ENCODE peak calls at places on chromosomes 6 and 20, in five cellular contexts. Y is GM20000; D is CD8-positive, alpha-beta T cell; M is breast epithelium; A is GM12865. G is an unnamed sample.

GRCh38 chr20:61934716-61935530 is 130.8 kb downstream of the TAF4 start:
- DNase-seq in A (no peak), Y (no peak), D (no peak), M (no peak), G (no peak)

GRCh38 chr20:19867940-19868371 is 109.9 kb downstream of the RIN2 start:
- DNase-seq in D (no peak), A (no peak), Y (no peak), M (no peak), G (no peak)

GRCh38 chr6:44661221-44661609 is 273.7 kb downstream of the CDC5L start:
- DNase-seq in Y (no peak), A (no peak), M (peak; percentile 38), D (no peak), G (no peak)

GRCh38 chr6:92354270-92354831 is 1065.0 kb downstream of the EPHA7 start:
- DNase-seq in D (no peak), A (no peak), Y (no peak), M (no peak), G (no peak)

GRCh38 chr6:5968817-5969726 is 37.7 kb downstream of the NRN1 start:
- DNase-seq in D (no peak), Y (no peak), M (peak; percentile 37), A (no peak), G (no peak)

GRCh38 chr6:128124713-128125112 is 223.9 kb upstream of the THEMIS start:
- DNase-seq in A (no peak), D (no peak), Y (no peak), M (no peak), G (no peak)

GRCh38 chr6:166342293-166343156 is at the start of gene SFT2D1:
- DNase-seq in M (peak; percentile 75), Y (peak; percentile 94), A (peak; percentile 95), D (peak; percentile 44), G (peak; percentile 70)

GRCh38 chr20:44776977-44777376 is 31.3 kb downstream of the KCNK15 start:
- DNase-seq in D (no peak), M (no peak), Y (no peak), A (no peak), G (no peak)

GRCh38 chr20:49275634-49276033 is 2.2 kb downstream of the ZNFX1 start:
- DNase-seq in A (no peak), M (no peak), Y (no peak), D (no peak), G (no peak)

GRCh38 chr20:20338133-20338730 is 29.7 kb upstream of the INSM1 start:
- DNase-seq in Y (no peak), M (no peak), A (no peak), D (no peak), G (no peak)

GRCh38 chr6:100228437-100229424 is 234.7 kb upstream of the MCHR2 start:
- DNase-seq in A (peak; percentile 91), D (peak; percentile 1), Y (peak; percentile 89), M (peak; percentile 43), G (peak; percentile 71)

GRCh38 chr20:61523145-61523544 is 271.1 kb downstream of the CDH4 start:
- DNase-seq in Y (no peak), M (no peak), A (no peak), D (no peak), G (no peak)

GRCh38 chr20:30284533-30284932 is 972.9 kb upstream of the DEFB115 start:
- DNase-seq in Y (no peak), M (no peak), D (no peak), A (no peak), G (no peak)

GRCh38 chr6:18154507-18155272 is at the start of gene TPMT:
- DNase-seq in Y (no peak), A (peak; percentile 11), D (no peak), M (no peak), G (no peak)

GRCh38 chr6:150639823-150640331 is 40.2 kb downstream of the PLEKHG1 start:
- DNase-seq in Y (no peak), A (peak; percentile 37), D (no peak), M (no peak), G (no peak)

GRCh38 chr6:117601811-117602150 is 530 bp downstream of the GOPC start:
- DNase-seq in Y (no peak), D (no peak), A (peak; percentile 51), M (no peak), G (no peak)

GRCh38 chr6:34425132-34425497 is 754 bp downstream of the RPS10 start:
- DNase-seq in D (no peak), Y (no peak), A (peak; percentile 23), M (no peak), G (no peak)

GRCh38 chr6:72622094-72622540 is 253 bp downstream of the KCNQ5 start:
- DNase-seq in M (no peak), D (peak; percentile 34), Y (peak; percentile 72), A (peak; percentile 86), G (no peak)

GRCh38 chr6:56318851-56319250 is 71.5 kb upstream of the COL21A1 start:
- DNase-seq in M (no peak), D (no peak), Y (no peak), A (no peak), G (no peak)

GRCh38 chr6:148868314-148868713 is 121.5 kb downstream of the UST start:
- DNase-seq in A (no peak), Y (no peak), M (no peak), D (no peak), G (no peak)

GRCh38 chr20:50456452-50457324 is 53.5 kb upstream of the PTPN1 start:
- DNase-seq in D (no peak), A (no peak), M (no peak), Y (no peak), G (no peak)

GRCh38 chr6:167575201-167575696 is 250.4 kb downstream of the TTLL2 start:
- DNase-seq in D (no peak), M (no peak), Y (no peak), A (no peak), G (no peak)

GRCh38 chr6:87741001-87741650 is 39.1 kb upstream of the AKIRIN2 start:
- DNase-seq in Y (no peak), D (no peak), A (no peak), M (no peak), G (no peak)
- TF ChIP-seq CTCF in Y (no peak), D (no peak), A (no peak), M (no peak), G (no peak)

GRCh38 chr6:108113557-108114519 is 39.3 kb upstream of the OSTM1 start:
- DNase-seq in A (peak; percentile 27), D (no peak), M (no peak), Y (peak; percentile 64), G (no peak)

GRCh38 chr6:108116424-108116780 is 41.9 kb upstream of the OSTM1 start:
- DNase-seq in Y (no peak), M (no peak), D (no peak), A (no peak), G (no peak)

GRCh38 chr6:108114861-108115597 is 40.5 kb upstream of the OSTM1 start:
- DNase-seq in M (no peak), A (no peak), Y (no peak), D (no peak), G (no peak)

GRCh38 chr6:108116781-108117426 is 42.4 kb upstream of the OSTM1 start:
- DNase-seq in D (no peak), M (no peak), A (no peak), Y (no peak), G (no peak)

GRCh38 chr6:108115598-108116058 is 41.1 kb upstream of the OSTM1 start:
- DNase-seq in Y (peak; percentile 66), M (no peak), A (peak; percentile 35), D (no peak), G (no peak)
- TF ChIP-seq CTCF in Y (no peak), M (no peak), A (peak; percentile 42), D (no peak), G (peak; percentile 54)

GRCh38 chr20:37279820-37280219 is 9.6 kb upstream of the MANBAL start:
- DNase-seq in M (no peak), Y (no peak), A (no peak), D (no peak), G (no peak)

GRCh38 chr20:37285664-37286374 is 3.6 kb upstream of the MANBAL start:
- DNase-seq in M (no peak), D (no peak), Y (no peak), A (no peak), G (no peak)

GRCh38 chr20:37283530-37284195 is 5.8 kb upstream of the MANBAL start:
- DNase-seq in D (no peak), A (no peak), M (no peak), Y (no peak), G (no peak)

GRCh38 chr20:37284691-37285124 is 4.7 kb upstream of the MANBAL start:
- DNase-seq in M (no peak), Y (no peak), D (no peak), A (no peak), G (no peak)

DNA sequence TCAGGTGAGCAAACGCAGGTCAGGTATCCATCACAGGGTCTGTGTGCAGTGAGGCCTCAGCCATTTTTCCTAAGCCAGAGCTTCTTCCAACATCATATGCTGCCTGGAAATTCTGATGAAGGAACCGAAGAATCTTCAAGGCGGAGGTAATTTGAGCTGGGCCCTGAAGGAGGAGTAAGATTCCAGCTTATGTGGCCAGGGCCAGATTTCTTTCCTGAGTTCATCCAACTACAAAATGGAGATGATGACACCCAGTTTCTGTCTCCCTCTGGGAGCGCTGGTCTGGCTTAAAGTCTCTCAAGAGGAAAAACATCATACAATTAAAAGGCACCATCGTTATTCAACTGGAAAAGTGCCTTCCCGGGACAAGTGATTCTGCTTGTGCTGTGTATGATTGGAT is 6.9 kb upstream of the MANBAL start:
- DNase-seq in D (no peak), M (no peak), Y (no peak), A (no peak), G (no peak)
- TF ChIP-seq CTCF in D (no peak), M (peak; percentile 30), Y (no peak), A (no peak), G (no peak)

GRCh38 chr20:24654425-24654824 is 185.0 kb downstream of the SYNDIG1 start:
- DNase-seq in M (no peak), D (no peak), Y (no peak), A (no peak), G (no peak)

GRCh38 chr20:24656391-24656790 is 187.0 kb downstream of the SYNDIG1 start:
- DNase-seq in M (no peak), D (no peak), A (no peak), Y (no peak), G (no peak)

GRCh38 chr20:24657878-24658620 is 188.6 kb downstream of the SYNDIG1 start:
- DNase-seq in D (no peak), Y (no peak), A (no peak), M (no peak), G (no peak)

GRCh38 chr20:24658920-24659660 is 189.7 kb downstream of the SYNDIG1 start:
- DNase-seq in M (no peak), Y (no peak), A (no peak), D (no peak), G (no peak)

GRCh38 chr20:24657211-24657610 is 187.8 kb downstream of the SYNDIG1 start:
- DNase-seq in D (no peak), M (no peak), Y (no peak), A (no peak), G (no peak)
- TF ChIP-seq CTCF in D (no peak), M (no peak), Y (no peak), A (no peak), G (no peak)

G was measured in GM12864.